ENCODE peak calls at places on chromosomes 4 and X, in five cellular contexts. R, W, U, D and Z are unnamed samples.

GRCh38 chr4:102503301-102503746 is 2.2 kb downstream of the NFKB1 start:
- DNase-seq in U (no peak), D (no peak), R (no peak), W (peak), Z (no peak)

GRCh38 chr4:24680746-24681145 is 96.4 kb upstream of the DHX15 start:
- DNase-seq in W (no peak), R (no peak), D (no peak), U (no peak), Z (no peak)

GRCh38 chr4:130043796-130044195 is 947.8 kb downstream of the C4orf33 start:
- DNase-seq in D (no peak), W (peak), R (no peak), U (no peak), Z (no peak)

GRCh38 chr4:88457307-88458090 is 580 bp downstream of the HERC5 start:
- DNase-seq in U (peak), D (peak), W (no peak), R (peak), Z (peak)

GRCh38 chr4:97720869-97721432 is 422.3 kb downstream of the STPG2 start:
- DNase-seq in W (peak), U (peak), R (no peak), D (no peak), Z (no peak)

GRCh38 chr4:108492816-108493595 is 127.4 kb upstream of the RPL34 start:
- DNase-seq in R (no peak), U (no peak), W (peak), D (peak), Z (no peak)

GRCh38 chr4:47213106-47213505 is 181.7 kb downstream of the GABRB1 start:
- DNase-seq in R (no peak), U (no peak), D (no peak), W (no peak), Z (no peak)

GRCh38 chrX:140149761-140150160 is 184.4 kb upstream of the CXorf66 start:
- DNase-seq in R (no peak), D (no peak), U (no peak), W (no peak), Z (no peak)

GRCh38 chrX:17047224-17047623 is 100.8 kb downstream of the REPS2 start:
- DNase-seq in U (no peak), D (no peak), W (no peak), R (no peak), Z (no peak)

GRCh38 chrX:68697465-68698125 is 50.1 kb downstream of the STARD8 start:
- DNase-seq in D (no peak), U (no peak), W (no peak), R (no peak), Z (no peak)

GRCh38 chr4:7000421-7001176 is 42.6 kb upstream of the TADA2B start:
- DNase-seq in R (no peak), D (no peak), U (no peak), W (no peak), Z (peak)

GRCh38 chr4:102759835-102760644 is 728 bp downstream of the MANBA start:
- DNase-seq in R (no peak), U (peak), D (no peak), W (peak), Z (peak)

GRCh38 chr4:140935259-140935658 is 179.1 kb upstream of the TBC1D9 start:
- DNase-seq in D (no peak), R (no peak), U (peak), W (no peak), Z (no peak)

GRCh38 chrX:45750639-45751038 is 550.0 kb upstream of the DIPK2B start:
- DNase-seq in D (no peak), W (no peak), U (no peak), R (peak), Z (no peak)

GRCh38 chr4:17077105-17077504 is 178.7 kb upstream of the LDB2 start:
- DNase-seq in D (no peak), U (no peak), W (no peak), R (no peak), Z (no peak)

GRCh38 chr4:146053901-146054300 is 115.3 kb upstream of the ZNF827 start:
- DNase-seq in W (no peak), R (no peak), D (no peak), U (no peak), Z (no peak)

GRCh38 chr4:109559625-109559982 is 442 bp upstream of the MCUB start:
- DNase-seq in D (peak), U (no peak), R (peak), W (no peak), Z (no peak)

GRCh38 chr4:166121897-166122296 is 248.9 kb downstream of the TLL1 start:
- DNase-seq in R (no peak), D (no peak), W (no peak), U (no peak), Z (no peak)

GRCh38 chr4:105472871-105473339 is 957 bp downstream of the PPA2 start:
- DNase-seq in D (no peak), W (no peak), U (no peak), R (no peak), Z (no peak)

GRCh38 chr4:1347410-1347864 is 429 bp downstream of the UVSSA start:
- DNase-seq in U (peak), R (peak), W (peak), D (peak), Z (peak)

GRCh38 chrX:154827624-154828408 is 6.6 kb downstream of the SMIM9 start:
- DNase-seq in W (no peak), R (no peak), D (no peak), U (no peak), Z (no peak)

GRCh38 chrX:10519761-10520160 is 100.6 kb downstream of the MID1 start:
- DNase-seq in D (no peak), U (peak), W (no peak), R (no peak), Z (no peak)

GRCh38 chrX:119226431-119226830 is 9.7 kb upstream of the PGRMC1 start:
- DNase-seq in W (no peak), R (no peak), U (peak), D (no peak), Z (no peak)

GRCh38 chr4:53613428-53613827 is 22.1 kb upstream of the LNX1 start:
- DNase-seq in U (no peak), R (no peak), W (no peak), D (no peak), Z (no peak)

GRCh38 chr4:53616219-53616618 is 24.9 kb upstream of the LNX1 start:
- DNase-seq in R (no peak), U (no peak), W (no peak), D (no peak), Z (no peak)

GRCh38 chr4:53618321-53618720 is 27.0 kb upstream of the LNX1 start:
- DNase-seq in U (no peak), W (no peak), R (no peak), D (no peak), Z (no peak)

GRCh38 chr4:53617101-53617680 is 25.9 kb upstream of the LNX1 start:
- DNase-seq in D (no peak), R (no peak), W (no peak), U (no peak), Z (no peak)

GRCh38 chr4:53614616-53615015 is 23.3 kb upstream of the LNX1 start:
- DNase-seq in U (no peak), R (no peak), D (no peak), W (peak), Z (no peak)
- TF ChIP-seq CTCF in U (peak), R (no peak), D (no peak), W (no peak), Z (no peak)

GRCh38 chrX:115895678-115896329 is 274.7 kb upstream of the AGTR2 start:
- DNase-seq in U (no peak), W (no peak), D (no peak), R (no peak), Z (no peak)

GRCh38 chrX:115892056-115892708 is 278.4 kb upstream of the AGTR2 start:
- DNase-seq in W (no peak), R (no peak), D (no peak), U (no peak), Z (no peak)

GRCh38 chrX:115892787-115893671 is 277.5 kb upstream of the AGTR2 start:
- DNase-seq in U (peak), R (no peak), D (no peak), W (no peak), Z (peak)

GRCh38 chrX:115896362-115896761 is 274.2 kb upstream of the AGTR2 start:
- DNase-seq in U (no peak), D (no peak), W (no peak), R (no peak), Z (no peak)

GRCh38 chrX:115894087-115894486 is 276.5 kb upstream of the AGTR2 start:
- DNase-seq in W (peak), U (peak), R (no peak), D (no peak), Z (no peak)
- TF ChIP-seq CTCF in W (no peak), U (no peak), R (no peak), D (no peak), Z (no peak)

DNA sequence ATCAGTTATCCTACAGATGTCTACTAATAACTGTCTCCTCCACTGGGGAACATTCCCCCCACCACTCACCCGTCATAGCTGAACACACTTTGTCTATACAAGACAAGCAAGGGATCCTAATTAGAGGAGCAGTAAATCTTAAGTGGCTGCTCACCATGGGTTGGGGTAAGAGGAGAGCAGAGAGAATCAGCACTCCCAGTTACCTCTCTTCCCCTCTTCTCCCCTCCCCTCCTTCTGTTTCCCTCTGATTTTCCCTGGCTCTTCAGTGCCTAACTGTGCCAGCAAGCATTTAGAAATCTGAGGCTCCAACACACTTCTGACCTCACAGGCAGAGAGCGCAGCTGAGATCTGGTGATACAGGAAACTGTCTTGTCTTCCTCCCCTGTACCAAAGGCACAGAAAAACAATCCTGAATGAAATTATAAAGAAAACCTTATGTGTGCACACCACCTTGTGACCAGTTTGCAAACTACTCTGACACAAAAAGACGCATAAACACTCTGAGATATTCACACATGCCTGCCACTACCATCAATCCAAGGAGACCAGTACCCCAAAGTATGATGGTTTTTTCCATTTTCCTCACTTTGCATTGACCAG is 82.5 kb upstream of the SMIM10 start:
- DNase-seq in U (peak), R (no peak), D (peak), W (peak), Z (no peak)
- TF ChIP-seq CTCF in U (peak), R (no peak), D (no peak), W (peak), Z (no peak)

GRCh38 chr4:101252721-101253120 is 94.6 kb downstream of the PPP3CA start:
- DNase-seq in R (no peak), U (no peak), D (no peak), W (no peak), Z (no peak)

GRCh38 chr4:101254776-101255175 is 92.5 kb downstream of the PPP3CA start:
- DNase-seq in W (no peak), U (no peak), D (no peak), R (no peak), Z (no peak)

GRCh38 chr4:101259876-101260275 is 87.5 kb downstream of the PPP3CA start:
- DNase-seq in D (no peak), U (no peak), W (no peak), R (no peak), Z (no peak)

GRCh38 chr4:101258782-101259353 is 88.5 kb downstream of the PPP3CA start:
- DNase-seq in U (no peak), W (no peak), D (no peak), R (no peak), Z (no peak)

GRCh38 chr4:101256222-101256621 is 91.1 kb downstream of the PPP3CA start:
- DNase-seq in W (no peak), D (no peak), R (no peak), U (no peak), Z (no peak)
- TF ChIP-seq CTCF in W (no peak), D (no peak), R (no peak), U (no peak), Z (no peak)